ENCODE peak calls at places on chromosomes 5 and 9, in five cellular contexts. M is amniotic stem cell; K is Ammon's horn; L is HCEC 1CT; I is stimulated activated CD4-positive, alpha-beta T cell treated with anti-CD3 and anti-CD28 coated beads, Interleukin-1b, Interleukin-23, amount 100 ng/mL, for 4 hours. C is an unnamed sample.
A peak's percentile ranks its signal among the peaks of the same experiment; 100 is the strongest.

GRCh38 chr5:180718810-180719453 is 20.9 kb downstream of the OR2Y1 start:
- DNase-seq in M (peak; percentile 5), K (peak; percentile 13), L (peak; percentile 25), I (peak; percentile 2), C (peak; percentile 32)

GRCh38 chr5:151033217-151033934 is 13.0 kb downstream of the GPX3 start:
- DNase-seq in M (no peak), K (no peak), L (no peak), I (no peak), C (no peak)

GRCh38 chr9:35616681-35617459 is 1.3 kb downstream of the CD72 start:
- DNase-seq in M (no peak), K (peak; percentile 43), L (no peak), I (peak; percentile 50), C (no peak)

GRCh38 chr5:138831703-138832102 is 43.4 kb downstream of the LRRTM2 start:
- DNase-seq in M (no peak), K (no peak), L (peak; percentile 17), I (no peak), C (no peak)

GRCh38 chr5:14781106-14781505 is 90.5 kb downstream of the ANKH start:
- DNase-seq in M (no peak), K (no peak), L (no peak), I (no peak), C (peak; percentile 47)

GRCh38 chr5:59921816-59922215 is 28.3 kb upstream of the PDE4D start:
- DNase-seq in M (no peak), K (no peak), L (no peak), I (no peak), C (no peak)

GRCh38 chr9:84851935-84852585 is 182.5 kb downstream of the NTRK2 start:
- DNase-seq in M (no peak), K (peak; percentile 59), L (no peak), I (no peak), C (peak; percentile 88)

GRCh38 chr5:114101153-114101552 is 260.7 kb upstream of the KCNN2 start:
- DNase-seq in M (peak; percentile 78), K (peak; percentile 17), L (peak; percentile 43), I (no peak), C (peak; percentile 8)

GRCh38 chr9:130756037-130756436 is 62.5 kb downstream of the EXOSC2 start:
- DNase-seq in M (no peak), K (no peak), L (no peak), I (no peak), C (no peak)

GRCh38 chr5:111241696-111242095 is 17.5 kb downstream of the CAMK4 start:
- DNase-seq in M (no peak), K (no peak), L (no peak), I (no peak), C (peak; percentile 68)

GRCh38 chr5:72366324-72366976 is 46.3 kb downstream of the PTCD2 start:
- DNase-seq in M (peak; percentile 62), K (peak; percentile 85), L (peak; percentile 70), I (no peak), C (peak; percentile 85)

GRCh38 chr5:57097526-57097925 is 76.3 kb upstream of the GPBP1 start:
- DNase-seq in M (no peak), K (no peak), L (no peak), I (no peak), C (no peak)

GRCh38 chr5:54404568-54404967 is 50.9 kb upstream of the HSPB3 start:
- DNase-seq in M (no peak), K (peak; percentile 7), L (no peak), I (no peak), C (no peak)

GRCh38 chr5:65172486-65173129 is 309.1 kb downstream of the ADAMTS6 start:
- DNase-seq in M (no peak), K (no peak), L (peak; percentile 92), I (no peak), C (no peak)

GRCh38 chr5:10149911-10150310 is 99.8 kb downstream of the ATPSCKMT start:
- DNase-seq in M (no peak), K (no peak), L (no peak), I (no peak), C (no peak)

GRCh38 chr9:37037137-37037743 is 3.2 kb upstream of the PAX5 start:
- DNase-seq in M (no peak), K (no peak), L (no peak), I (no peak), C (peak; percentile 23)

GRCh38 chr9:72400866-72401265 is 35.9 kb upstream of the ZFAND5 start:
- DNase-seq in M (no peak), K (no peak), L (no peak), I (no peak), C (peak; percentile 60)

GRCh38 chr9:105441761-105442160 is 6.1 kb upstream of the FSD1L start:
- DNase-seq in M (no peak), K (no peak), L (no peak), I (no peak), C (no peak)